ENCODE peak calls at places on chromosomes 3 and 15, in nine cellular contexts. One of them, this sample, is unnamed.

GRCh38 chr15:75140080-75140879 is 61.4 kb upstream of the C15orf39 start:
- DNase-seq in CD8-positive, alpha-beta T cell: no peak
- DNase-seq in heart left ventricle: no peak
- DNase-seq in left ventricle myocardium inferior: no peak
- DNase-seq in foreskin keratinocyte: no peak
- DNase-seq in CD8-positive, alpha-beta memory T cell: no peak
- DNase-seq in heart right ventricle: no peak
- DNase-seq in aorta: no peak
- DNase-seq in transverse colon: no peak
- DNase-seq in this sample: no peak

GRCh38 chr3:40211579-40211978 is 97.9 kb upstream of the EIF1B start:
- DNase-seq in CD8-positive, alpha-beta memory T cell: no peak
- DNase-seq in transverse colon: no peak
- DNase-seq in aorta: no peak
- DNase-seq in CD8-positive, alpha-beta T cell: no peak
- DNase-seq in left ventricle myocardium inferior: no peak
- DNase-seq in heart left ventricle: no peak
- DNase-seq in heart right ventricle: no peak
- DNase-seq in foreskin keratinocyte: peak; percentile 26
- DNase-seq in this sample: no peak

GRCh38 chr15:48433226-48433886 is 102.1 kb downstream of the DUT start:
- DNase-seq in heart right ventricle: no peak
- DNase-seq in CD8-positive, alpha-beta T cell: no peak
- DNase-seq in aorta: no peak
- DNase-seq in transverse colon: no peak
- DNase-seq in heart left ventricle: no peak
- DNase-seq in CD8-positive, alpha-beta memory T cell: no peak
- DNase-seq in foreskin keratinocyte: peak; percentile 55
- DNase-seq in left ventricle myocardium inferior: no peak
- DNase-seq in this sample: no peak

GRCh38 chr3:128167973-128168674 is 14.8 kb downstream of the EEFSEC start:
- DNase-seq in CD8-positive, alpha-beta T cell: no peak
- DNase-seq in left ventricle myocardium inferior: no peak
- DNase-seq in heart right ventricle: peak; percentile 32
- DNase-seq in CD8-positive, alpha-beta memory T cell: no peak
- DNase-seq in foreskin keratinocyte: no peak
- DNase-seq in transverse colon: no peak
- DNase-seq in aorta: no peak
- DNase-seq in heart left ventricle: peak; percentile 42
- DNase-seq in this sample: no peak

GRCh38 chr3:126752303-126753190 is 48.5 kb downstream of the CHCHD6 start:
- DNase-seq in heart left ventricle: peak; percentile 79
- DNase-seq in left ventricle myocardium inferior: peak; percentile 76
- DNase-seq in transverse colon: peak; percentile 74
- DNase-seq in CD8-positive, alpha-beta memory T cell: peak; percentile 17
- DNase-seq in CD8-positive, alpha-beta T cell: peak; percentile 30
- DNase-seq in heart right ventricle: peak; percentile 80
- DNase-seq in aorta: peak; percentile 92
- DNase-seq in foreskin keratinocyte: peak; percentile 57
- DNase-seq in this sample: peak; percentile 62

GRCh38 chr3:63192248-63192647 is 85.9 kb upstream of the SYNPR start:
- DNase-seq in heart left ventricle: no peak
- DNase-seq in foreskin keratinocyte: no peak
- DNase-seq in transverse colon: no peak
- DNase-seq in left ventricle myocardium inferior: no peak
- DNase-seq in CD8-positive, alpha-beta T cell: no peak
- DNase-seq in CD8-positive, alpha-beta memory T cell: no peak
- DNase-seq in heart right ventricle: no peak
- DNase-seq in aorta: no peak
- DNase-seq in this sample: no peak

GRCh38 chr3:112653209-112653871 is 12.4 kb upstream of the CCDC80 start:
- DNase-seq in foreskin keratinocyte: peak; percentile 99
- DNase-seq in CD8-positive, alpha-beta T cell: no peak
- DNase-seq in left ventricle myocardium inferior: no peak
- DNase-seq in heart right ventricle: peak; percentile 30
- DNase-seq in CD8-positive, alpha-beta memory T cell: no peak
- DNase-seq in aorta: no peak
- DNase-seq in heart left ventricle: peak; percentile 51
- DNase-seq in transverse colon: no peak
- DNase-seq in this sample: no peak

GRCh38 chr3:151156618-151157216 is 46.3 kb downstream of the GPR171 start:
- DNase-seq in left ventricle myocardium inferior: no peak
- DNase-seq in foreskin keratinocyte: peak; percentile 54
- DNase-seq in heart right ventricle: no peak
- DNase-seq in CD8-positive, alpha-beta memory T cell: no peak
- DNase-seq in CD8-positive, alpha-beta T cell: no peak
- DNase-seq in aorta: no peak
- DNase-seq in heart left ventricle: no peak
- DNase-seq in transverse colon: no peak
- DNase-seq in this sample: no peak

GRCh38 chr3:64019879-64020278 is 3.4 kb downstream of the PSMD6 start:
- DNase-seq in transverse colon: no peak
- DNase-seq in CD8-positive, alpha-beta memory T cell: no peak
- DNase-seq in CD8-positive, alpha-beta T cell: no peak
- DNase-seq in heart left ventricle: no peak
- DNase-seq in left ventricle myocardium inferior: no peak
- DNase-seq in aorta: no peak
- DNase-seq in foreskin keratinocyte: no peak
- DNase-seq in heart right ventricle: no peak
- DNase-seq in this sample: no peak

GRCh38 chr3:78857494-78858111 is 910.2 kb downstream of the ROBO1 start:
- DNase-seq in foreskin keratinocyte: no peak
- DNase-seq in aorta: no peak
- DNase-seq in CD8-positive, alpha-beta memory T cell: no peak
- DNase-seq in left ventricle myocardium inferior: no peak
- DNase-seq in heart right ventricle: no peak
- DNase-seq in heart left ventricle: no peak
- DNase-seq in CD8-positive, alpha-beta T cell: no peak
- DNase-seq in transverse colon: no peak
- DNase-seq in this sample: no peak

GRCh38 chr15:24075420-24076089 is 388.4 kb upstream of the NDN start:
- DNase-seq in aorta: no peak
- DNase-seq in left ventricle myocardium inferior: no peak
- DNase-seq in CD8-positive, alpha-beta memory T cell: no peak
- DNase-seq in heart left ventricle: no peak
- DNase-seq in transverse colon: peak; percentile 11
- DNase-seq in heart right ventricle: no peak
- DNase-seq in foreskin keratinocyte: peak; percentile 2
- DNase-seq in CD8-positive, alpha-beta T cell: no peak
- DNase-seq in this sample: no peak

GRCh38 chr15:74497584-74497983 is 36.6 kb upstream of the UBL7 start:
- DNase-seq in heart left ventricle: no peak
- DNase-seq in CD8-positive, alpha-beta T cell: no peak
- DNase-seq in CD8-positive, alpha-beta memory T cell: no peak
- DNase-seq in transverse colon: peak; percentile 11
- DNase-seq in left ventricle myocardium inferior: no peak
- DNase-seq in heart right ventricle: no peak
- DNase-seq in foreskin keratinocyte: peak; percentile 94
- DNase-seq in aorta: no peak
- DNase-seq in this sample: no peak

GRCh38 chr15:31089361-31090047 is 12.0 kb downstream of the TRPM1 start:
- DNase-seq in transverse colon: no peak
- DNase-seq in heart left ventricle: no peak
- DNase-seq in CD8-positive, alpha-beta T cell: no peak
- DNase-seq in foreskin keratinocyte: no peak
- DNase-seq in heart right ventricle: no peak
- DNase-seq in left ventricle myocardium inferior: no peak
- DNase-seq in aorta: no peak
- DNase-seq in CD8-positive, alpha-beta memory T cell: no peak
- DNase-seq in this sample: no peak

GRCh38 chr3:149572796-149573414 is 84.9 kb downstream of the WWTR1 start:
- DNase-seq in heart left ventricle: no peak
- DNase-seq in transverse colon: no peak
- DNase-seq in aorta: no peak
- DNase-seq in CD8-positive, alpha-beta T cell: no peak
- DNase-seq in CD8-positive, alpha-beta memory T cell: no peak
- DNase-seq in left ventricle myocardium inferior: no peak
- DNase-seq in heart right ventricle: no peak
- DNase-seq in foreskin keratinocyte: peak; percentile 64
- DNase-seq in this sample: no peak

GRCh38 chr15:37041042-37041441 is 59.3 kb downstream of the MEIS2 start:
- DNase-seq in CD8-positive, alpha-beta memory T cell: no peak
- DNase-seq in foreskin keratinocyte: no peak
- DNase-seq in transverse colon: no peak
- DNase-seq in heart right ventricle: no peak
- DNase-seq in left ventricle myocardium inferior: no peak
- DNase-seq in aorta: no peak
- DNase-seq in heart left ventricle: no peak
- DNase-seq in CD8-positive, alpha-beta T cell: no peak
- DNase-seq in this sample: no peak

GRCh38 chr3:46662771-46663551 is 30.5 kb downstream of the ALS2CL start:
- DNase-seq in heart right ventricle: peak; percentile 24
- DNase-seq in CD8-positive, alpha-beta T cell: no peak
- DNase-seq in transverse colon: peak; percentile 18
- DNase-seq in foreskin keratinocyte: no peak
- DNase-seq in heart left ventricle: no peak
- DNase-seq in left ventricle myocardium inferior: no peak
- DNase-seq in aorta: no peak
- DNase-seq in CD8-positive, alpha-beta memory T cell: no peak
- DNase-seq in this sample: peak; percentile 24

GRCh38 chr15:51801391-51801835 is 28.0 kb upstream of the TMOD3 start:
- DNase-seq in aorta: no peak
- DNase-seq in CD8-positive, alpha-beta T cell: no peak
- DNase-seq in foreskin keratinocyte: no peak
- DNase-seq in left ventricle myocardium inferior: peak; percentile 38
- DNase-seq in transverse colon: no peak
- DNase-seq in heart right ventricle: peak; percentile 64
- DNase-seq in heart left ventricle: peak; percentile 40
- DNase-seq in CD8-positive, alpha-beta memory T cell: no peak
- DNase-seq in this sample: no peak

GRCh38 chr3:116443096-116443793 is 2.0 kb downstream of the LSAMP start:
- DNase-seq in heart left ventricle: no peak
- DNase-seq in transverse colon: no peak
- DNase-seq in CD8-positive, alpha-beta memory T cell: no peak
- DNase-seq in heart right ventricle: no peak
- DNase-seq in aorta: no peak
- DNase-seq in left ventricle myocardium inferior: no peak
- DNase-seq in CD8-positive, alpha-beta T cell: no peak
- DNase-seq in foreskin keratinocyte: no peak
- DNase-seq in this sample: no peak

GRCh38 chr3:168088106-168088722 is 7.5 kb downstream of the GOLIM4 start:
- DNase-seq in aorta: no peak
- DNase-seq in CD8-positive, alpha-beta T cell: no peak
- DNase-seq in heart left ventricle: no peak
- DNase-seq in left ventricle myocardium inferior: no peak
- DNase-seq in transverse colon: peak; percentile 38
- DNase-seq in heart right ventricle: no peak
- DNase-seq in foreskin keratinocyte: no peak
- DNase-seq in CD8-positive, alpha-beta memory T cell: no peak
- DNase-seq in this sample: no peak

GRCh38 chr15:29196306-29196705 is 73.3 kb downstream of the NSMCE3 start:
- DNase-seq in transverse colon: no peak
- DNase-seq in CD8-positive, alpha-beta memory T cell: no peak
- DNase-seq in heart left ventricle: no peak
- DNase-seq in aorta: peak; percentile 42
- DNase-seq in heart right ventricle: no peak
- DNase-seq in left ventricle myocardium inferior: no peak
- DNase-seq in foreskin keratinocyte: no peak
- DNase-seq in CD8-positive, alpha-beta T cell: no peak
- DNase-seq in this sample: no peak

GRCh38 chr15:42511010-42511396 is 15.6 kb downstream of the SNAP23 start:
- DNase-seq in foreskin keratinocyte: peak; percentile 21
- DNase-seq in heart left ventricle: no peak
- DNase-seq in aorta: no peak
- DNase-seq in left ventricle myocardium inferior: no peak
- DNase-seq in CD8-positive, alpha-beta T cell: no peak
- DNase-seq in transverse colon: no peak
- DNase-seq in CD8-positive, alpha-beta memory T cell: no peak
- DNase-seq in heart right ventricle: no peak
- DNase-seq in this sample: no peak
- H3K27ac ChIP-seq in foreskin keratinocyte: no peak overlapping the region
- H3K27ac ChIP-seq in heart left ventricle: peak overlapping the region; percentile 43
- H3K27ac ChIP-seq in aorta: no peak overlapping the region
- H3K27ac ChIP-seq in left ventricle myocardium inferior: peak overlapping the region; percentile 54
- H3K27ac ChIP-seq in CD8-positive, alpha-beta T cell: no peak overlapping the region
- H3K27ac ChIP-seq in transverse colon: no peak overlapping the region
- H3K27ac ChIP-seq in CD8-positive, alpha-beta memory T cell: no peak overlapping the region
- H3K27ac ChIP-seq in heart right ventricle: peak overlapping the region; percentile 59
- H3K27ac ChIP-seq in this sample: peak overlapping the region; percentile 92

GRCh38 chr15:67547064-67547463 is 4.6 kb downstream of the MAP2K5 start:
- DNase-seq in CD8-positive, alpha-beta memory T cell: no peak
- DNase-seq in heart right ventricle: no peak
- DNase-seq in aorta: no peak
- DNase-seq in CD8-positive, alpha-beta T cell: no peak
- DNase-seq in heart left ventricle: no peak
- DNase-seq in left ventricle myocardium inferior: no peak
- DNase-seq in foreskin keratinocyte: no peak
- DNase-seq in transverse colon: no peak
- DNase-seq in this sample: no peak
- H3K27ac ChIP-seq in CD8-positive, alpha-beta memory T cell: no peak overlapping the region
- H3K27ac ChIP-seq in heart right ventricle: no peak overlapping the region
- H3K27ac ChIP-seq in aorta: no peak overlapping the region
- H3K27ac ChIP-seq in CD8-positive, alpha-beta T cell: no peak overlapping the region
- H3K27ac ChIP-seq in heart left ventricle: no peak overlapping the region
- H3K27ac ChIP-seq in left ventricle myocardium inferior: no peak overlapping the region
- H3K27ac ChIP-seq in foreskin keratinocyte: no peak overlapping the region
- H3K27ac ChIP-seq in transverse colon: peak overlapping the region; percentile 22
- H3K27ac ChIP-seq in this sample: no peak overlapping the region

GRCh38 chr3:50321844-50322385 is 630 bp downstream of the HYAL2 start:
- DNase-seq in transverse colon: no peak
- DNase-seq in heart right ventricle: no peak
- DNase-seq in left ventricle myocardium inferior: no peak
- DNase-seq in aorta: no peak
- DNase-seq in heart left ventricle: no peak
- DNase-seq in CD8-positive, alpha-beta memory T cell: no peak
- DNase-seq in CD8-positive, alpha-beta T cell: no peak
- DNase-seq in foreskin keratinocyte: no peak
- DNase-seq in this sample: no peak
- H3K27ac ChIP-seq in transverse colon: peak overlapping the region; percentile 93
- H3K27ac ChIP-seq in heart right ventricle: peak overlapping the region; percentile 99
- H3K27ac ChIP-seq in left ventricle myocardium inferior: peak overlapping the region; percentile 99
- H3K27ac ChIP-seq in aorta: no peak overlapping the region
- H3K27ac ChIP-seq in heart left ventricle: peak overlapping the region; percentile 96
- H3K27ac ChIP-seq in CD8-positive, alpha-beta memory T cell: peak overlapping the region; percentile 88
- H3K27ac ChIP-seq in CD8-positive, alpha-beta T cell: peak overlapping the region; percentile 77
- H3K27ac ChIP-seq in foreskin keratinocyte: peak overlapping the region; percentile 100
- H3K27ac ChIP-seq in this sample: peak overlapping the region; percentile 96

DNA sequence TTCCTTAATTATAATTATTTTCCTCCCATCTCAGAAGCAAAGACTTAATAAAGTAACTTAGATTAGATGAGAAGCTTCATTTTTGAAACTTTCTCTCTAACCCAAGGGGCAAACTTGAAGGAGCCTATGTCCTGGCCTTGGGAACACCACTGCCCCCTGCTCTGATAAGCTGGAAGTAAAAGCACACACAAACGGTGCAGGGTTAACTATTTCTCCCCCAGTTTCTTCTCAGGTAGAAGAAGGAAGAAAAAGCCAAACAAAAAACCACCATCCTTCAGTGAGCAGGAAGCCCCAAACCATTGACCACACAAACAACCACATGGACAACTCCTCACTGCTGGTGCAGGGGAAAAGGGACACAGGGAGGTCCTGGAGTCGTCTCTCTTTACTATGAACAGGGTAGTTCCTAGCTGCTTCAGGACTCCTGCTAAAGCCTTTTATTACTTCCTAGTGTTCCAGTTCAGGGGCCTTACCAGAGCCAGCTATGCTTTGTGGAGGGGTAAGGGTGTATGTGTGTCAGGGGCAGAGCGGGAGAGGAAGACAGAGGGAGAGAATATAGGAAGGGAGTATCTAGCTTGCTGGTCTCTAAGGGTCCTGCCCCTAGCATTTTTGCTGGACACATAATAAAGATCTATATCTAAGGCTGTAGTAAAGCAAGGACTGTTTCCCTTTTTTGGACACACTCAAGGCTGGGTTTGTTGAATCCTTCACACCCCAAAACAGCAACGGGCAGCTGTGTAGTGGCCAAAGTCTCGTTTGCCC is 94.0 kb upstream of the UMPS start:
- DNase-seq in aorta: no peak
- DNase-seq in heart left ventricle: no peak
- DNase-seq in left ventricle myocardium inferior: no peak
- DNase-seq in transverse colon: no peak
- DNase-seq in CD8-positive, alpha-beta T cell: no peak
- DNase-seq in foreskin keratinocyte: no peak
- DNase-seq in CD8-positive, alpha-beta memory T cell: no peak
- DNase-seq in heart right ventricle: no peak
- DNase-seq in this sample: no peak
- H3K27ac ChIP-seq in aorta: no peak overlapping the region
- H3K27ac ChIP-seq in heart left ventricle: no peak overlapping the region
- H3K27ac ChIP-seq in left ventricle myocardium inferior: no peak overlapping the region
- H3K27ac ChIP-seq in transverse colon: peak overlapping the region; percentile 86
- H3K27ac ChIP-seq in CD8-positive, alpha-beta T cell: no peak overlapping the region
- H3K27ac ChIP-seq in foreskin keratinocyte: no peak overlapping the region
- H3K27ac ChIP-seq in CD8-positive, alpha-beta memory T cell: no peak overlapping the region
- H3K27ac ChIP-seq in heart right ventricle: no peak overlapping the region
- H3K27ac ChIP-seq in this sample: peak overlapping the region; percentile 37